ENCODE peak calls at places on chromosomes 4 and X, in eight cellular contexts. Y, Q, G, D, M, O, T and K are unnamed samples.

GRCh38 chr4:106287353-106287969 is 28.5 kb downstream of the TBCK start:
- DNase-seq in Y (no peak), Q (peak; percentile 2), G (no peak), D (no peak), M (peak; percentile 96), O (no peak), T (no peak), K (no peak)

GRCh38 chr4:40918330-40918729 is 168.6 kb downstream of the NSUN7 start:
- DNase-seq in Y (no peak), Q (no peak), G (peak; percentile 78), D (peak; percentile 83), M (peak; percentile 34), O (no peak), T (peak; percentile 41), K (no peak)

GRCh38 chr4:177313263-177313662 is 3.6 kb downstream of the NEIL3 start:
- DNase-seq in Y (no peak), Q (no peak), G (no peak), D (no peak), M (peak; percentile 33), O (no peak), T (no peak), K (no peak)

GRCh38 chrX:70262952-70263567 is 3.1 kb upstream of the P2RY4 start:
- DNase-seq in Y (peak; percentile 48), Q (peak; percentile 50), G (no peak), D (peak; percentile 77), M (peak; percentile 59), O (peak; percentile 4), T (no peak), K (no peak)

GRCh38 chr4:173801876-173802713 is 272.1 kb upstream of the HAND2 start:
- DNase-seq in Y (no peak), Q (no peak), G (no peak), D (no peak), M (no peak), O (no peak), T (no peak), K (no peak)

GRCh38 chrX:79138658-79139241 is 5.7 kb upstream of the GPR174 start:
- DNase-seq in Y (no peak), Q (no peak), G (no peak), D (no peak), M (no peak), O (no peak), T (no peak), K (no peak)

GRCh38 chrX:13346646-13347045 is 26.8 kb upstream of the ATXN3L start:
- DNase-seq in Y (no peak), Q (peak; percentile 56), G (no peak), D (no peak), M (no peak), O (no peak), T (no peak), K (no peak)

GRCh38 chr4:183130328-183131155 is 31.5 kb downstream of the WWC2 start:
- DNase-seq in Y (no peak), Q (no peak), G (no peak), D (peak; percentile 94), M (peak; percentile 75), O (no peak), T (no peak), K (no peak)

GRCh38 chrX:149916745-149917392 is 12.5 kb upstream of the HSFX4 start:
- DNase-seq in Y (no peak), Q (no peak), G (no peak), D (no peak), M (no peak), O (no peak), T (no peak), K (no peak)

GRCh38 chr4:151459380-151459779 is 50.4 kb downstream of the FHIP1A start:
- DNase-seq in Y (no peak), Q (no peak), G (no peak), D (no peak), M (peak; percentile 56), O (no peak), T (no peak), K (no peak)

GRCh38 chr4:6142511-6142910 is 57.8 kb downstream of the JAKMIP1 start:
- DNase-seq in Y (no peak), Q (no peak), G (no peak), D (no peak), M (no peak), O (no peak), T (no peak), K (no peak)

GRCh38 chr4:26267087-26267486 is 53.7 kb upstream of the RBPJ start:
- DNase-seq in Y (no peak), Q (no peak), G (peak; percentile 80), D (no peak), M (no peak), O (no peak), T (no peak), K (no peak)

GRCh38 chrX:31807165-31807564 is 735.3 kb upstream of the FTHL17 start:
- DNase-seq in Y (no peak), Q (no peak), G (no peak), D (no peak), M (no peak), O (no peak), T (no peak), K (no peak)

GRCh38 chr4:176939445-176939844 is 146.7 kb upstream of the VEGFC start:
- DNase-seq in Y (no peak), Q (no peak), G (no peak), D (no peak), M (no peak), O (no peak), T (no peak), K (no peak)

GRCh38 chrX:139200346-139200745 is 330.2 kb upstream of the F9 start:
- DNase-seq in Y (no peak), Q (no peak), G (no peak), D (no peak), M (no peak), O (no peak), T (no peak), K (no peak)